ENCODE peak calls at places on chromosomes 16 and 17, in four cellular contexts. V is RWPE1, O is B cell, G is BJ. U is an unnamed sample.

GRCh38 chr17:28345420-28346198 is 10.0 kb downstream of the TNFAIP1 start:
- DNase-seq in V (no peak), G (no peak), O (no peak), U (no peak)

GRCh38 chr16:87881327-87882200 is 12.3 kb upstream of the SLC7A5 start:
- DNase-seq in V (no peak), O (no peak), G (no peak), U (no peak)

GRCh38 chr17:55356440-55357328 is 65.0 kb downstream of the MMD start:
- DNase-seq in V (peak), O (peak), G (no peak), U (peak)

GRCh38 chr17:7932949-7933348 is 943 bp downstream of the CNTROB start:
- DNase-seq in O (no peak), V (peak), G (no peak), U (no peak)

GRCh38 chr16:27225536-27226360 is 22.4 kb downstream of the KDM8 start:
- DNase-seq in O (no peak), G (no peak), V (no peak), U (no peak)

GRCh38 chr17:79078476-79079190 is 4.0 kb downstream of the ENGASE start:
- DNase-seq in O (no peak), V (no peak), G (no peak), U (no peak)

GRCh38 chr16:27365142-27366089 is 36.6 kb upstream of the IL21R start:
- DNase-seq in G (no peak), O (no peak), V (peak), U (no peak)

GRCh38 chr16:83856846-83857245 is 42.1 kb upstream of the MLYCD start:
- DNase-seq in O (no peak), G (no peak), V (no peak), U (no peak)

GRCh38 chr17:76373481-76373825 is 11.0 kb upstream of the SPHK1 start:
- DNase-seq in G (no peak), V (no peak), O (no peak), U (no peak)

GRCh38 chr17:64420143-64420670 is 28.7 kb upstream of the MILR1 start:
- DNase-seq in G (peak), V (peak), O (peak), U (peak)

GRCh38 chr17:36942031-36942599 is 4.8 kb downstream of the LHX1 start:
- DNase-seq in G (no peak), V (no peak), O (no peak), U (no peak)

GRCh38 chr16:72072514-72073342 is 9.7 kb downstream of the HPR start:
- DNase-seq in V (no peak), G (no peak), O (no peak), U (no peak)

GRCh38 chr16:14244344-14245010 is 173.4 kb downstream of the MRTFB start:
- DNase-seq in O (no peak), G (no peak), V (no peak), U (peak)

GRCh38 chr17:20121359-20122235 is 112.4 kb downstream of the SPECC1 start:
- DNase-seq in V (peak), G (no peak), O (peak), U (peak)

GRCh38 chr17:16952401-16952800 is 19.5 kb downstream of the TNFRSF13B start:
- DNase-seq in O (no peak), V (no peak), G (no peak), U (no peak)

GRCh38 chr17:20266806-20267458 is 200.4 kb downstream of the LGALS9B start:
- DNase-seq in G (peak), V (peak), O (no peak), U (peak)

GRCh38 chr16:68760671-68761275 is 23.7 kb downstream of the CDH1 start:
- DNase-seq in O (no peak), G (no peak), V (peak), U (no peak)

GRCh38 chr17:47806026-47806912 is 15.3 kb downstream of the OSBPL7 start:
- DNase-seq in G (no peak), V (no peak), O (no peak), U (no peak)

GRCh38 chr16:51431517-51432241 is 280.6 kb upstream of the SALL1 start:
- DNase-seq in O (no peak), V (peak), G (peak), U (peak)

GRCh38 chr17:80942360-80943345 is 49.0 kb upstream of the CHMP6 start:
- DNase-seq in O (no peak), G (peak), V (peak), U (peak)

GRCh38 chr17:45262516-45263476 is 902 bp upstream of the SPATA32 start:
- DNase-seq in O (no peak), G (no peak), V (no peak), U (no peak)

GRCh38 chr17:49959183-49959935 is 9.6 kb upstream of the DLX4 start:
- DNase-seq in O (no peak), G (no peak), V (peak), U (no peak)

GRCh38 chr16:19513377-19514053 is 8.4 kb downstream of the GDE1 start:
- DNase-seq in G (no peak), V (no peak), O (no peak), U (no peak)

GRCh38 chr17:78915872-78916632 is 9.1 kb downstream of the TIMP2 start:
- DNase-seq in G (no peak), V (peak), O (no peak), U (no peak)

GRCh38 chr17:70603226-70603625 is 433.9 kb downstream of the KCNJ2 start:
- DNase-seq in V (no peak), O (no peak), G (no peak), U (no peak)

DNA sequence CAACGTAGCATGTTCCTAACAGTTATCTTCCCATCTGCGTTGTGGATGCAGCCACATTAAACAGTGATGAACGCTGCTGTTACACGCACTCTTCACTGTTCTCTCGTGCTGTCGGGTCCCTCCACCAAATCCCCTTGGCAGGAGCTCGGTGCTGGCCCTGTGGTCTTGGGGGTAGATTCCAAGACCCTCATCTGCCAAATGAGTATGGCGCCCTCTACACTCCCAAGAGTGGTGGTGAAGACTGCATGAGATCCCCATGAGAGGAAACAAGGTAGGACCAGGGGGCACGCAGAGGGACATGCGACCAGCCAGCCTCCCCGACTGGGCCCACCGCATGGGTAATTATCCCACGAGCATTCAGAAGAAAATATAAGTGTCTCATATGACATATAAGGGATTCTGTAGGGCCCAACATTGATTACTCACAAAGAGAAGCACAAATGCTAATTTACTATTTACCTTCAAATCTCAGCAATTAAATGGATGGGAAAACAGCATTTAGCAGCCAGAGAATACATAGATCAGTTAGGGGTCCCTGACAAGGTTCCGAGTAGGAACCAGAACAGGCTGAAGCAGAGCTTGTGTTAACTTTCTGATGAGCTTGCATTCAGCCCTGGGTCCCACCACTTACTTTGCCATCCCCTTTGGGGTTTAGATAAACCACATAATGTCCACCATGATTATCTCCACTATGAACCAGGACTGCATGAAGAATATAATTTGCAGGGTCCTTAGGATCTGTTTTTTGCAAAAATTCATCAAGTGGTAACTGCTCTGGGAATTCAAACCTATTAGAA is 23.8 kb downstream of the LITAFD start:
- DNase-seq in V (no peak), G (no peak), O (no peak), U (no peak)
- TF ChIP-seq CTCF in V (no peak), G (peak), O (no peak), U (peak)

DNA sequence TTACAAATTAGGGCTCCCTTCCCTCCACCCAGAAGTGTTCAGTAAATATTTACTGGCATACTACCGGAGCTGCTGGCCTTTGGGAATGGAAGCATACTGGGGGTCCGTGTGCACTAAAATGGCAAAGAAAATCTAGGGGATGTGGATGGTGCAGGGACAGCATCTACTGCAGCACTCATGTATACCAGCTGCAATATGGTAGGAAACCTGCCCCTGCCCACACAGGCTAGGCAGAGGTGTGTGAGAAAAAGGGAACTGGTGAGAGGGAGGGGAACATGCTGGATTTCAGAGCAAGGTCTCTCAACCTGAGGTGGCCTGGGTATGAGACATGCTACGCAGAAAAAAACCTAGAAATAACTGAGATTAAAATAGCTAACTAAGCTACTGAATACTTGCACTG is 145.4 kb downstream of the CDH13 start:
- DNase-seq in O (no peak), G (no peak), V (no peak), U (no peak)
- TF ChIP-seq CTCF in O (no peak), G (no peak), V (no peak), U (no peak)

GRCh38 chr16:3470723-3471122 is 24.6 kb downstream of the C16orf90 start:
- DNase-seq in V (no peak), O (no peak), G (no peak), U (no peak)
- TF ChIP-seq CTCF in V (no peak), O (no peak), G (no peak), U (no peak)

GRCh38 chr17:41304091-41304490 is 1.4 kb upstream of the KRTAP29-1 start:
- DNase-seq in G (no peak), V (no peak), O (no peak), U (no peak)

GRCh38 chr17:41301916-41302901 is at the start of gene KRTAP29-1:
- DNase-seq in V (no peak), G (no peak), O (no peak), U (no peak)

GRCh38 chr17:41298458-41299135 is 4.1 kb downstream of the KRTAP29-1 start:
- DNase-seq in O (no peak), V (no peak), G (no peak), U (no peak)

GRCh38 chr17:41301204-41301790 is 1.4 kb downstream of the KRTAP29-1 start:
- DNase-seq in V (peak), G (no peak), O (no peak), U (no peak)

GRCh38 chr17:41302981-41303380 is 330 bp upstream of the KRTAP29-1 start:
- DNase-seq in V (no peak), O (no peak), G (no peak), U (no peak)
- TF ChIP-seq CTCF in V (no peak), O (no peak), G (no peak), U (no peak)

GRCh38 chr17:46266656-46267544 is 28.0 kb upstream of the LRRC37A start:
- DNase-seq in O (peak), V (peak), G (peak), U (peak)
- TF ChIP-seq CTCF in O (no peak), V (no peak), G (peak), U (no peak)

GRCh38 chr16:89999831-90000574 is 19.3 kb downstream of the DBNDD1 start:
- DNase-seq in O (no peak), G (no peak), V (no peak), U (no peak)
- TF ChIP-seq CTCF in O (no peak), G (no peak), V (no peak), U (no peak)

DNA sequence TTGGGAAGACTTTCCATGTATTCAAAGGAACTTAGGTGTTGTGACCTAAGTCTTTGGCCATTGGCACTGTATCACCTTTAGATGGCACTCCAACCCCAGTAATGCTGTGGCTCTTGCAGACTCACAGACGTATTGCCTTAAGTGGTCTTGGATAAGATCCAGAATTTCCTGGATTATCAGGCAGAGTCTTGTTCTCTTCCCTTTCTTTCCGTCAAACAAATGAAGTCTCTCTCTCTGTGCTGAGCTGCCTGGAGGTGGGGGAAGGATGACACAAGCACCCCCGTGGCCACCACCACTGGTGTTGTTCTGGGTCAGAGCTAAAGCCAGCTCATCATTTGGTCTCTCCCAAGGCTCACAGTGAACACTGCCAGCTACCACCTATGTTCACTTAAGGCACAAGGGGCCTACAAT is 789.9 kb upstream of the KIF2B start:
- DNase-seq in V (peak), G (no peak), O (no peak), U (no peak)
- TF ChIP-seq CTCF in V (peak), G (no peak), O (no peak), U (no peak)

GRCh38 chr17:82358467-82359350 is at the start of gene TEX19:
- DNase-seq in G (no peak), O (no peak), V (no peak), U (no peak)

GRCh38 chr17:82357394-82357793 is 1.7 kb upstream of the TEX19 start:
- DNase-seq in O (no peak), G (no peak), V (no peak), U (no peak)

GRCh38 chr17:82356028-82356427 is 3.0 kb upstream of the TEX19 start:
- DNase-seq in V (peak), G (no peak), O (no peak), U (no peak)

GRCh38 chr17:82354804-82355308 is 4.2 kb upstream of the TEX19 start:
- DNase-seq in O (no peak), G (no peak), V (no peak), U (no peak)

DNA sequence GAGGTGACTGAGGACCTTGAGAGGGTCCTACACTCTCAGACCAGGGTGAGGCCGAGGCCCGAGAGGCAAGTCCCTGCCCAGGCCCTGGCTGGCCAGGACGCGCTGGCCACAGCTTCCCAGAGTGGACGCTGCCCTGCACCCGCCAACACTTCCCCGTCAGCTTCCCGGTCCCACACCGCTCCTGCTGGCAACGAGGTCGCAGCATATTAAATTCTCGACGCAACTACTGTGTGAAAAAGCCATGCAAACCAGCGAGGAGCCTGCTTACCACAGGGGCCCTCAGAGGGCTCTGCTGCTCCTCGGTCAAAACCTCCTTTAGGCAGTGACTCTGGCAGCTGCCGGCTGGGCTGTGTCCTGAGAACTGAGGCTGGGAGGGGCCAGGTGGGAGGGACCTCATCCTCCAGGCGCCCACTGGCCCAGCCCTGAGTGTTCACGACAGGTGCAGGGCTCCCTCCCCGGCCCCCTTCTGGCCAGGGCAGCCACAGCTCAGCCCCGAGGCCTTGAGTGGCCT is 2.1 kb upstream of the TEX19 start:
- DNase-seq in O (no peak), G (no peak), V (no peak), U (no peak)
- TF ChIP-seq CTCF in O (no peak), G (no peak), V (no peak), U (no peak)

GRCh38 chr16:3274490-3274889 is 8.8 kb upstream of the ZNF263 start:
- DNase-seq in O (no peak), G (no peak), V (no peak), U (no peak)
- TF ChIP-seq CTCF in O (no peak), G (no peak), V (no peak), U (no peak)

DNA sequence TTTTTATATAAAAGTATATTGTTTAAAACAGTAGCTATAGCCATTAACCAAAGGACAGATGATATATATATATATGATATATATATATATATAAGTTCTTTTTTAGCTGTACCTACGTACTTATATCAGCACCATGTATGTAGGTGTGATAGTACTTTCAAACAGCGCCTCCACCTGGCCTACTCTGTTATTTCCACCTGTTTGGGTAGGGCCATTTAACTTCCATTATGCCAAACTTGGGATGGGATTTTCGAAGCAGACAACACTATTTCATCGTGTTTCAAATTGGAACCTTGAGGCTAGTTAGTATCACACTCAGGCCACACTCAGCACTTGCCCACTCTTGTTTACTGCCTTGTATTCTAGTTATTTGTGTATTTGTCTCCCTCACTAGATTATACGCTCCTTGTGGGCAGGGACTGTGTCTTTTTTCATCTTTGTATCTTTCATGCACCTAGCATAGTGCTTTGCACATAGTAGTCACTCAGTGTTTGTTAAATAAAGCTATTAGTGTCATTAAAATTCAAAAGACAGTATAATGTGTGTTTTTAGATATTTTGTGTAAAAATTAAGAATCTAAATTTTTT is 11.8 kb upstream of the CLTC start:
- DNase-seq in V (no peak), G (no peak), O (no peak), U (no peak)
- TF ChIP-seq CTCF in V (no peak), G (no peak), O (peak), U (no peak)